ENCODE peak calls at places on chromosomes 7 and 10, in nine cellular contexts. I is GM12878, S is fibroblast of lung, T is kidney, L is cardiac muscle cell, U is pancreas, E is neural progenitor cell, Q is tibial nerve, C is left ventricle myocardium inferior. G is an unnamed sample. For H3K9me3 and H3K4me1, the result is how much of the 10 kb centered on the place peaks cover.

GRCh38 chr10:88693392-88694020 is 12.5 kb upstream of the LIPK start:
- DNase-seq in C (no peak), E (peak), Q (no peak), S (peak), U (no peak), I (no peak), L (no peak), T (no peak), G (no peak)

GRCh38 chr7:84372712-84373111 is 178.1 kb upstream of the SEMA3A start:
- DNase-seq in C (no peak), S (peak), E (no peak), I (no peak), L (no peak), U (no peak), Q (no peak), T (no peak), G (no peak)

GRCh38 chr7:94307399-94308048 is 87.2 kb upstream of the COL1A2 start:
- DNase-seq in I (no peak), E (no peak), S (no peak), C (no peak), U (no peak), Q (no peak), L (no peak), T (no peak), G (no peak)

GRCh38 chr7:155649588-155649987 is 5.1 kb downstream of the RBM33 start:
- DNase-seq in S (no peak), Q (no peak), I (no peak), U (no peak), L (no peak), T (no peak), C (no peak), E (no peak), G (no peak)

GRCh38 chr7:92832623-92833023 is 3.8 kb downstream of the CDK6 start:
- DNase-seq in T (no peak), S (no peak), Q (no peak), E (no peak), U (no peak), C (no peak), L (no peak), I (no peak), G (no peak)

GRCh38 chr10:16732376-16732775 is 84.8 kb downstream of the RSU1 start:
- DNase-seq in I (no peak), E (no peak), T (no peak), U (no peak), C (no peak), L (no peak), S (no peak), Q (no peak), G (no peak)

GRCh38 chr10:4511559-4511958 is 314.4 kb upstream of the AKR1E2 start:
- DNase-seq in U (no peak), C (no peak), Q (no peak), T (no peak), S (peak), I (no peak), L (no peak), E (no peak), G (no peak)

GRCh38 chr10:132532784-132533560 is 4.6 kb upstream of the INPP5A start:
- DNase-seq in I (no peak), L (no peak), C (no peak), T (no peak), U (no peak), S (peak), E (no peak), Q (no peak), G (no peak)

GRCh38 chr7:157347217-157347904 is 10.6 kb downstream of the DNAJB6 start:
- DNase-seq in T (no peak), U (no peak), E (no peak), S (peak), I (no peak), L (no peak), Q (peak), C (peak), G (no peak)

GRCh38 chr7:20114463-20114862 is 102.7 kb downstream of the MACC1 start:
- DNase-seq in E (peak), S (peak), I (peak), C (no peak), Q (no peak), U (no peak), L (no peak), T (no peak), G (no peak)

GRCh38 chr7:102253076-102253972 is 33.3 kb upstream of the SH2B2 start:
- DNase-seq in C (no peak), T (peak), S (no peak), I (no peak), E (no peak), Q (no peak), U (peak), L (no peak), G (no peak)

GRCh38 chr10:79904671-79905321 is 44.1 kb downstream of the SFTPD start:
- DNase-seq in T (peak), U (peak), E (peak), Q (peak), L (peak), I (no peak), C (peak), S (peak), G (peak)

GRCh38 chr7:36265720-36266119 is 112.7 kb downstream of the EEPD1 start:
- DNase-seq in I (no peak), Q (no peak), E (no peak), L (no peak), U (no peak), S (no peak), C (no peak), T (no peak), G (no peak)

GRCh38 chr7:136741941-136742340 is 126.5 kb upstream of the CHRM2 start:
- DNase-seq in L (no peak), E (no peak), C (no peak), I (no peak), Q (no peak), S (no peak), T (no peak), U (no peak), G (no peak)

GRCh38 chr10:81564143-81564542 is 310.9 kb upstream of the NRG3 start:
- DNase-seq in Q (no peak), L (no peak), T (no peak), I (no peak), U (no peak), C (no peak), S (no peak), E (no peak), G (no peak)

GRCh38 chr7:133434246-133434865 is 181.5 kb downstream of the EXOC4 start:
- DNase-seq in I (no peak), Q (no peak), E (peak), U (no peak), C (no peak), T (no peak), S (peak), L (no peak), G (no peak)

GRCh38 chr10:70540089-70540788 is 61.7 kb downstream of the PALD1 start:
- DNase-seq in I (no peak), T (no peak), U (no peak), L (peak), C (no peak), S (no peak), Q (no peak), E (peak), G (no peak)

GRCh38 chr10:110005716-110006115 is 2.1 kb upstream of the ADD3 start:
- DNase-seq in L (peak), E (peak), I (no peak), C (peak), Q (no peak), T (peak), S (peak), U (no peak), G (no peak)

GRCh38 chr7:15687645-15688025 is 1.2 kb upstream of the MEOX2 start:
- DNase-seq in C (peak), E (peak), I (no peak), T (no peak), L (peak), U (no peak), S (no peak), Q (peak), G (no peak)

GRCh38 chr7:24913791-24914464 is 66.0 kb downstream of the OSBPL3 start:
- DNase-seq in I (no peak), T (no peak), L (no peak), E (no peak), S (peak), U (no peak), C (no peak), Q (no peak), G (no peak)

GRCh38 chr7:159146084-159146858 is 1.6 kb upstream of the VIPR2 start:
- DNase-seq in E (no peak), U (no peak), S (no peak), C (no peak), I (no peak), L (no peak), Q (no peak), T (no peak), G (no peak)

GRCh38 chr7:50531401-50531906 is 33.8 kb downstream of the DDC start:
- DNase-seq in T (no peak), S (no peak), I (no peak), L (no peak), C (no peak), U (peak), E (peak), Q (no peak), G (no peak)

DNA sequence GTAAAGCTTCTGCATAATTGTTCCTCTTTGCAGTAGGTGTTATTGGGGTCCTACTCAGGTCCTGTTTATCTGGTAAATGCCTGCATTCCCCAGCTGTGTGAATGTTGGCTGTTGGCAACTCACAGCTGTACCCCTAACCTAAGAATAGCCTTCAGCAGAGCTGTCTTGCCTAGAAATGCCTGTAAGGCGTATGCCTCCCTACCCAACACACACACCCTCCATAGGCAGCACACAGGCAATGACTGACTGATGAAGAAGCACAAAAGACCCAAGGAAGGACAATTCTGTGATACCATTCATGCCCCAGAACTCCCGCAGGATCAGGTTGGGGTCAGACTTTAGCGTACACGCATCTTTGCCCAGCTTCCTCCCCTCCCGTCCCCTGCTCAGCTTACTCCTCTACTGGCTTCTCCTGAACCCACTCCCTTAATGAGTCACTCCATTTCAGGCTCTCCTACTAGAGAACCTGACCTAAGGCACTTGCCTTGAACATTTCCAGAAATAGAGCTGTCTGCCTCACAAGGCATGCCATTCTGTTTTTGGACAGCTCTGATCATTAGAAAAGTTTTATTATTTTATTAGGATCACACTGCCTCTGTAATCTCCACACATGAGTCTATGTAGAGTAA is 99.2 kb upstream of the PIK3CG start:
- DNase-seq in T (no peak), C (no peak), L (no peak), S (no peak), Q (no peak), U (no peak), I (no peak), E (no peak), G (no peak)
- H3K9me3 ChIP-seq in T (under half), C (under half), L (under half), S (under half), Q (under half), U (under half), I (under half), E (under half), G (under half)

GRCh38 chr10:113049881-113050280 is 99.8 kb downstream of the TCF7L2 start:
- DNase-seq in L (no peak), Q (no peak), C (no peak), T (no peak), S (no peak), U (no peak), I (no peak), E (peak), G (no peak)
- H3K4me1 ChIP-seq in L (under half), Q (under half), C (half or more), T (under half), S (under half), U (under half), I (under half), E (half or more), G (under half)

GRCh38 chr7:70432567-70433001 is 699.4 kb upstream of the GALNT17 start:
- DNase-seq in T (no peak), Q (no peak), E (no peak), S (no peak), C (no peak), U (no peak), I (no peak), L (no peak), G (no peak)

GRCh38 chr7:70435634-70436033 is 696.3 kb upstream of the GALNT17 start:
- DNase-seq in E (no peak), I (no peak), T (no peak), L (no peak), Q (no peak), U (no peak), S (no peak), C (no peak), G (no peak)

GRCh38 chr7:70436815-70437350 is 695.1 kb upstream of the GALNT17 start:
- DNase-seq in Q (no peak), E (no peak), U (no peak), I (no peak), S (no peak), L (no peak), T (no peak), C (no peak), G (no peak)

GRCh38 chr7:70434821-70435220 is 697.1 kb upstream of the GALNT17 start:
- DNase-seq in S (no peak), L (no peak), T (no peak), E (no peak), C (no peak), I (no peak), Q (no peak), U (no peak), G (no peak)

DNA sequence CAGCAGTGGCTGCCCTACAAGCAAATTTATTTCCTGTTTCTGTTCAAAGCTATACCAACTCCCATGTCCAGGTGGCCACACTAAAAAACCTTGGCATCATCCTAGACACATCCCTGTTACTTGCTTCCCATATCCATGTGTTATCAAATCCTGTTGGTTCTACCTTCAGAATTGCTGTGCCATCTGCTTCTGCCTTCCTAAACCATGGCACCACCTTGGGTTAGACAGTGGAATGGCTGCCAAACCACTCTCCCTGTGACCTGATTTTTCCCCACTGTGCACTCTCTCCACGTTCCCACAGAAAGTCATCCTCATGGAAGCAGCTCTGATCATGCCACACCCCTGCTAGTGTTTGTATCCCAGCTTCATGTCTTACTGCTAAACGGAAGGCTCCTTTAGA is 697.6 kb upstream of the GALNT17 start:
- DNase-seq in S (no peak), T (no peak), C (no peak), Q (no peak), E (no peak), L (no peak), I (no peak), U (no peak), G (no peak)
- TF ChIP-seq CTCF in S (peak), T (no peak), C (no peak), Q (no peak), E (peak), L (no peak), I (peak), U (no peak), G (no peak)

DNA sequence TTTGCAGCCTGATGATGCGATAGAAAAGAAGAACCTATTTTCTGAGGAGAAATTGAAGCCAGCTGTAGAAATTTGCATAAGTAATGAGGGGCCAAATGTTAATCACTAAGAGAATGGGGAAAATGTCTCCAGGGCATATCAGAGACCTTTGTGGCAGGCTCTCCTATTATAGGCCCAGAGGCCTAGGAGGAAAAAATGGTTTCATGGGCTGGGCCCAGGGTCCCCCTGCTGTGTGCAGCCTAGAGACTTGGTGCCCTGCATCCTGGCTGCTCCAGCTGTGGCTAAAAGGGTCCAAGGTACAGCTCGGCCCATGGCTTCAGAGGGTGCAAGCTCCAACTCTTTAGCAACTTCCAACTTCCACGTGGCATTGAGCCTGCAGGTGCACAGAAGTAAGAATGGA is 123.4 kb downstream of the STK31 start:
- DNase-seq in I (no peak), S (no peak), L (no peak), Q (no peak), U (no peak), E (no peak), C (no peak), T (no peak), G (no peak)
- H3K9me3 ChIP-seq in I (under half), S (under half), L (under half), Q (half or more), U (under half), E (under half), C (half or more), T (under half), G (under half)

GRCh38 chr10:71927159-71927558 is 37.0 kb upstream of the CHST3 start:
- DNase-seq in I (no peak), Q (no peak), S (no peak), U (no peak), E (no peak), C (no peak), T (no peak), L (no peak), G (no peak)

GRCh38 chr10:71924771-71925170 is 39.4 kb upstream of the CHST3 start:
- DNase-seq in I (no peak), T (no peak), Q (no peak), L (no peak), U (no peak), S (no peak), E (no peak), C (no peak), G (no peak)

GRCh38 chr10:71920540-71921318 is 43.5 kb upstream of the CHST3 start:
- DNase-seq in U (no peak), I (no peak), Q (no peak), E (no peak), L (no peak), S (peak), T (no peak), C (no peak), G (no peak)

GRCh38 chr10:71921319-71922027 is 42.7 kb upstream of the CHST3 start:
- DNase-seq in Q (no peak), U (peak), C (peak), T (no peak), L (no peak), S (peak), I (no peak), E (peak), G (no peak)

DNA sequence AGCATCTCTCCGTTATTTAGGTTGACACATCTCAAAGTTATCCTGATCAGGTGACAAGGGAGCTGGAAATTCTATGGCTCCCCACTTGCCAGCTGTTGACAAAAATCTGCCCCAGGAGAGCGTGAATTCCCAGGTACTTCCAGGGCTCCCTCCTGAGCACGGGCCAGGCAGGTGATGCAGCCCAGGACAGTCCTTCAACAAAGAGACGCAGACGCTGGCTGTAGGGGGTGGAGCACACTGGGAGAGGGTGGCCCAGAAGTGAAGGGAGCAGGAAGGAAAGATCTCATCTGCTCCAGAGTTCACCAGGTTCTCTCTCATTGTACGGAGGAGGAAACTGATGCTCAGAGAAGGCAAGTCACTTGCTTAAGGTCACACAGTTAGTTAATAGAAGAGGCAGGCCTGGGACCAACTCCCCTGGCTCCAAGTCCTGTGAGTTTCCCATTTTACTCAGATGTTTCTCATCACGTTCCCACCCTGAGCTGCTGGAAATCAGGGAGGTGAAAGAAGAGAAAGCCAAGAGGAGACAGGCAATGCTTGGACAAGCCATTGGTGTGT is 41.0 kb upstream of the CHST3 start:
- DNase-seq in T (no peak), U (no peak), L (no peak), Q (no peak), S (no peak), I (no peak), E (no peak), C (no peak), G (no peak)
- H3K4me1 ChIP-seq in T (under half), U (under half), L (under half), Q (under half), S (under half), I (under half), E (under half), C (under half), G (under half)

DNA sequence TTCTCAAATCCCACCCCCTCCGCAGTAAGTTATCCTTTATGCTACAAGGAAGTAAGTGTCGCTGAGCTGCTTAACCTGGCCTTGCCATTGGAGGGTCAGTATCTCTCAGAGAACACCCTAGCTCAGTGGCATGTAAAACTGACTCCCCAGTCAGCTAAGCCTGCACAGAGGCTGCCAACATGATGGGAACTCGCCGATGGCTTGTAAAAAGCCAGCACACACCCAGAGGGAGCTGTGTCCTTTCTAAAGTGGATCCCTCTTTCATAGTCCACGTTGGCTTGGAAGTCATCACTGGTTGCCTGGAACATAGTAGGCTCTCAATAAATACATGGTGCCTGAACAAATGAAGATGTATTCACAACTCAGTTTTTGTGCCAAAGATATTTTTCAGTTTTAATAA is 249.1 kb upstream of the YAE1 start:
- DNase-seq in S (no peak), Q (no peak), C (no peak), I (no peak), U (no peak), E (no peak), L (no peak), T (no peak), G (no peak)
- TF ChIP-seq CTCF in S (no peak), Q (no peak), C (no peak), I (no peak), U (no peak), E (no peak), L (no peak), T (no peak), G (no peak)

GRCh38 chr7:29229056-29229455 is 34.5 kb downstream of the CHN2 start:
- DNase-seq in U (no peak), L (no peak), E (no peak), C (no peak), S (no peak), I (no peak), Q (no peak), T (no peak), G (no peak)

GRCh38 chr7:29228289-29229011 is 33.9 kb downstream of the CHN2 start:
- DNase-seq in E (no peak), U (no peak), S (no peak), L (no peak), C (no peak), I (no peak), T (no peak), Q (no peak), G (no peak)

GRCh38 chr7:29229946-29230345 is 35.4 kb downstream of the CHN2 start:
- DNase-seq in T (no peak), E (no peak), C (no peak), S (no peak), U (no peak), L (no peak), Q (no peak), I (no peak), G (no peak)

DNA sequence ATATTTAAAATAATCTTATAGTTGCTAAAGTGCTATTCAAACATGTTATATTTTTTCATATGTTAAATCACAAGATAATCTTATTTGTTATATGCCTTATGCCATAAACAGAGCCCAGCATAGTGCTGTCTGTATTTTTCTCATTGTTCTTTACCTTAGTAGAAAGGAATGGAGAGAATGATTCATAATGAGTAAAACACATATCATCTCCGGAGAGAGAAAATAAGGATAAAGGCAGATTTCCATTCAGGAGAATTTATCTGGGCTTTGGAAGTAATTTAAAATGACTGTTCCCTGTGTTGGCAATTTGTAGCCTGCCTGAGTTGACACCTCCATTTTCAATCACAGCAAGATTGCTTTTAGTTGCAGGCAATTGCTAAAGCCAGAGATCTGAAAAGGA is 30.2 kb downstream of the CHN2 start:
- DNase-seq in S (no peak), C (no peak), T (no peak), E (no peak), Q (no peak), I (no peak), L (no peak), U (no peak), G (no peak)
- H3K9me3 ChIP-seq in S (under half), C (under half), T (under half), E (under half), Q (under half), I (under half), L (under half), U (under half), G (under half)

GRCh38 chr7:3176112-3176836 is 124.8 kb upstream of the SDK1 start:
- DNase-seq in Q (no peak), S (no peak), U (no peak), C (no peak), L (no peak), E (no peak), T (peak), I (no peak), G (peak)
- H3K4me1 ChIP-seq in Q (under half), S (under half), U (under half), C (under half), L (under half), E (under half), T (under half), I (under half), G (under half)